ENCODE peak calls at places on chromosomes 4 and X, in seven cellular contexts. I is cardiac muscle cell, P is right lobe of liver, L is small intestine, W is SJSA1, C is adipocyte, B is right atrium auricular region. R is an unnamed sample.
A peak's percentile ranks its signal among the peaks of the same experiment; 100 is the strongest.

GRCh38 chrX:102345916-102346315 is 93.9 kb downstream of the NXF2B start:
- DNase-seq in I (peak; percentile 61), P (peak; percentile 54), L (peak; percentile 25), W (peak; percentile 57), C (peak; percentile 75), B (peak; percentile 73), R (no peak)

GRCh38 chr4:32136081-32136787 is 1416.1 kb downstream of the PCDH7 start:
- DNase-seq in I (no peak), P (no peak), L (no peak), W (no peak), C (no peak), B (no peak), R (no peak)

GRCh38 chrX:81316163-81316562 is 114.3 kb downstream of the SH3BGRL start:
- DNase-seq in I (no peak), P (no peak), L (no peak), W (no peak), C (peak; percentile 28), B (no peak), R (no peak)

GRCh38 chrX:131083510-131084142 is 25.5 kb downstream of the ARHGAP36 start:
- DNase-seq in I (no peak), P (no peak), L (no peak), W (no peak), C (no peak), B (no peak), R (no peak)

GRCh38 chr4:25873632-25874129 is 10.9 kb upstream of the SEL1L3 start:
- DNase-seq in I (no peak), P (no peak), L (no peak), W (no peak), C (no peak), B (no peak), R (no peak)

GRCh38 chr4:54446556-54446955 is 211.2 kb upstream of the KIT start:
- DNase-seq in I (no peak), P (no peak), L (no peak), W (no peak), C (no peak), B (no peak), R (no peak)

GRCh38 chr4:89353514-89353913 is 45.9 kb upstream of the GPRIN3 start:
- DNase-seq in I (no peak), P (no peak), L (no peak), W (no peak), C (no peak), B (no peak), R (no peak)

GRCh38 chrX:131821945-131822622 is 201.0 kb upstream of the STK26 start:
- DNase-seq in I (no peak), P (peak; percentile 65), L (no peak), W (no peak), C (peak; percentile 87), B (peak; percentile 80), R (peak; percentile 8)

GRCh38 chrX:44946771-44947170 is 73.8 kb downstream of the KDM6A start:
- DNase-seq in I (no peak), P (no peak), L (no peak), W (no peak), C (peak; percentile 8), B (no peak), R (no peak)

GRCh38 chrX:74465424-74465823 is 44.1 kb downstream of the SLC16A2 start:
- DNase-seq in I (no peak), P (no peak), L (no peak), W (no peak), C (no peak), B (no peak), R (no peak)

GRCh38 chrX:6985537-6985936 is 162.0 kb upstream of the STS start:
- DNase-seq in I (no peak), P (no peak), L (no peak), W (no peak), C (no peak), B (no peak), R (no peak)

GRCh38 chrX:40037367-40037766 is 60.4 kb downstream of the BCOR start:
- DNase-seq in I (no peak), P (no peak), L (no peak), W (no peak), C (no peak), B (no peak), R (no peak)

GRCh38 chr4:16123356-16124084 is 39.7 kb upstream of the PROM1 start:
- DNase-seq in I (no peak), P (no peak), L (no peak), W (no peak), C (no peak), B (no peak), R (no peak)

GRCh38 chrX:136577562-136577961 is 45.5 kb downstream of the VGLL1 start:
- DNase-seq in I (peak; percentile 54), P (peak; percentile 58), L (peak; percentile 38), W (peak; percentile 41), C (peak; percentile 65), B (peak; percentile 61), R (no peak)

GRCh38 chr4:1244081-1244977 is 4.6 kb downstream of the CTBP1 start:
- DNase-seq in I (no peak), P (peak; percentile 72), L (no peak), W (no peak), C (no peak), B (no peak), R (no peak)

GRCh38 chr4:114277690-114278089 is 298.2 kb upstream of the ARSJ start:
- DNase-seq in I (no peak), P (no peak), L (no peak), W (no peak), C (no peak), B (no peak), R (no peak)

GRCh38 chr4:137524642-137525384 is 7.5 kb downstream of the PCDH18 start:
- DNase-seq in I (no peak), P (no peak), L (no peak), W (no peak), C (peak; percentile 65), B (no peak), R (no peak)

GRCh38 chr4:6942238-6942800 is 32.7 kb downstream of the TBC1D14 start:
- DNase-seq in I (no peak), P (no peak), L (peak; percentile 31), W (peak; percentile 57), C (peak; percentile 97), B (no peak), R (no peak)
- H3K4me1 ChIP-seq in I (peaks cover 16% of the 10 kb centered on the region), P (no peaks in the 10 kb centered on the region), L (peaks cover 21% of the 10 kb centered on the region), W (peaks cover 30% of the 10 kb centered on the region), C (peaks cover 19% of the 10 kb centered on the region), B (no peaks in the 10 kb centered on the region), R (peaks cover 67% of the 10 kb centered on the region)

GRCh38 chr4:10114147-10114546 is 2.5 kb downstream of the WDR1 start:
- DNase-seq in I (no peak), P (no peak), L (no peak), W (no peak), C (no peak), B (no peak), R (no peak)
- H3K4me1 ChIP-seq in I (peaks cover 38% of the 10 kb centered on the region), P (peaks cover 6% of the 10 kb centered on the region), L (peaks cover 24% of the 10 kb centered on the region), W (peaks cover 33% of the 10 kb centered on the region), C (peaks cover 20% of the 10 kb centered on the region), B (no peaks in the 10 kb centered on the region), R (peaks cover 86% of the 10 kb centered on the region)

GRCh38 chr4:168854216-168854921 is 155.7 kb downstream of the CBR4 start:
- DNase-seq in I (peak; percentile 24), P (no peak), L (no peak), W (no peak), C (no peak), B (no peak), R (no peak)

GRCh38 chr4:168850016-168850415 is 160.0 kb downstream of the CBR4 start:
- DNase-seq in I (no peak), P (no peak), L (no peak), W (no peak), C (no peak), B (no peak), R (no peak)

GRCh38 chr4:168853770-168854169 is 156.3 kb downstream of the CBR4 start:
- DNase-seq in I (no peak), P (no peak), L (no peak), W (no peak), C (no peak), B (no peak), R (no peak)

GRCh38 chr4:168852387-168852786 is 157.7 kb downstream of the CBR4 start:
- DNase-seq in I (no peak), P (no peak), L (no peak), W (no peak), C (no peak), B (no peak), R (no peak)

DNA sequence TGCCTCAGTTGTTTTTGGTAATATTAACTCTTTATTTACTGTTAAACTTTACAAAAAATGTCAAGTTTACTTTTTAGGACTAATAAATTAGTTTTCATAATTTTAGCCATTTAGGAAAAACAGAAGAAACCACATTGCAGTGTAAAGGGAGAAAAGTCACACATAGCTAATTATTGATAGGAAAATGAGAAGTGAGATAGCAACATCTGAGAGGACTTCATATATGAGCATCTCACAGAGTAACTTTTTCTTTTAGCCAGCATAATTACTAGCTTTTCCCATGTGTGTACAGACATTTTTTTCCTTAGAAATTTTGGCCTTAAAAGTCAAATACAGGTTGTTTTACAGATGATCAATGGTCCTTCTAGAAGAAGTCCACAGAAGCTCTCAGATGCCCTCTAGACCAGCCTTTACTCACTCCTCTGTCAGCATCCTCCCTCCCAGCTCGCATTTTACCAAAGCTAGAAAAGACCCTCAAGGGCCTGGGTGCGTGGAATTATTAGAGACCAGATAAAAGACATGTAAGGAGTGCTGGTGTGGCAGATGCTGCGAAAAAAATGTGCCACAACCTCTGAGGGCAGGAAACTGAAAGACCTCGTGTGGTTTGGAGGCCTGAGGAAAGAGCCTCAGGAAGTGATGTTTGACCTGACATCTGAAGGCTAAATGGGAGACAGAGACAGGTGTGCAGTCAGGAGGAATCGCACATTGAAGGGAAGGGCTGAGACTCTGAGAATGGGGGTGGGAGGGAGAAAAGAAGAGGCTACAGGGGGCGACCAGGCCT is 156.9 kb downstream of the CBR4 start:
- DNase-seq in I (no peak), P (no peak), L (no peak), W (no peak), C (no peak), B (no peak), R (no peak)
- H3K4me1 ChIP-seq in I (peaks cover 31% of the 10 kb centered on the region), P (no peaks in the 10 kb centered on the region), L (peaks cover 3% of the 10 kb centered on the region), W (peaks cover 50% of the 10 kb centered on the region), C (peaks cover 59% of the 10 kb centered on the region), B (no peaks in the 10 kb centered on the region), R (peaks cover 79% of the 10 kb centered on the region)

GRCh38 chr4:57075353-57075752 is 34.8 kb downstream of the IGFBP7 start:
- DNase-seq in I (no peak), P (no peak), L (no peak), W (no peak), C (no peak), B (no peak), R (no peak)

GRCh38 chr4:57078685-57079521 is 31.3 kb downstream of the IGFBP7 start:
- DNase-seq in I (peak; percentile 85), P (no peak), L (no peak), W (peak; percentile 69), C (peak; percentile 39), B (no peak), R (no peak)

GRCh38 chr4:57077550-57078311 is 32.5 kb downstream of the IGFBP7 start:
- DNase-seq in I (no peak), P (no peak), L (no peak), W (peak; percentile 85), C (peak; percentile 57), B (no peak), R (no peak)

GRCh38 chr4:57074753-57075152 is 35.4 kb downstream of the IGFBP7 start:
- DNase-seq in I (no peak), P (no peak), L (no peak), W (peak; percentile 88), C (peak; percentile 92), B (no peak), R (no peak)

DNA sequence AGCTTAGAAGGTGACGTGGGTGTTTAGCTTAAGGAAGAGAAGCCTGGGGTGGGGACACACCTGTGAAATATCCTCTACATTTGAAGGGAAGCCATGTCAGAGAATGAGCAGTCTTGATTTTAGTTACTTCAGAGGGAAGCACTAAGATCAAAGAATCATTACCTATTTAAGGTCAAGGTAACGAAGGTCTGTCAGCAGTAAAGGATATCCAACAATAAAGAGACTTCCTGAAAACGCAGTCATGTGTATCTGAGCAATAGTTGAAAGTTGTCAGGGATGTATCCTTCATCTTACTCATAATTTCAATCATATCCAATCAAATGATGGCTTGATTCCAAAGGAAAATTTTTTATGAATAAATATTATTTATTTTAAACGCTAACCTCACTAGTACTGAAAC is 33.5 kb downstream of the IGFBP7 start:
- DNase-seq in I (no peak), P (no peak), L (no peak), W (no peak), C (no peak), B (no peak), R (no peak)
- H3K4me1 ChIP-seq in I (peaks cover 32% of the 10 kb centered on the region), P (no peaks in the 10 kb centered on the region), L (peaks cover 2% of the 10 kb centered on the region), W (peaks cover 90% of the 10 kb centered on the region), C (peaks cover 38% of the 10 kb centered on the region), B (no peaks in the 10 kb centered on the region), R (peaks cover 56% of the 10 kb centered on the region)